ENCODE peak calls at places on chromosome 6, in nine cellular contexts. J is fibroblast of mammary gland; N is spleen; R is suprapubic skin; S is activated CD4-positive, alpha-beta T cell treated with anti-CD3 and anti-CD28 coated beads for 48 hours; C is ACHN; B is upper lobe of right lung; L is astrocyte of the spinal cord; Y is natural killer cell treated with Interleukin-12 subunit alpha and Interleukin-12 subunit beta and Interleukin-15 and Interleukin-18, amount 100 ng/mL, for 72 hours. M is an unnamed sample.

GRCh38 chr6:98179606-98180005 is 654.8 kb upstream of the POU3F2 start:
- DNase-seq in J (no peak), N (no peak), R (no peak), S (no peak), C (no peak), B (no peak), L (no peak), Y (no peak), M (no peak)

GRCh38 chr6:42341221-42341620 is 110.5 kb downstream of the TRERF1 start:
- DNase-seq in J (no peak), N (no peak), R (no peak), S (no peak), C (no peak), B (no peak), L (no peak), Y (no peak), M (no peak)

GRCh38 chr6:11785953-11786579 is 7.5 kb upstream of the ADTRP start:
- DNase-seq in J (no peak), N (no peak), R (no peak), S (peak; percentile 52), C (no peak), B (no peak), L (no peak), Y (no peak), M (no peak)

GRCh38 chr6:47076422-47077344 is 34.6 kb upstream of the ADGRF1 start:
- DNase-seq in J (no peak), N (no peak), R (no peak), S (no peak), C (no peak), B (no peak), L (peak; percentile 66), Y (no peak), M (no peak)

GRCh38 chr6:50849781-50850180 is 31.1 kb downstream of the TFAP2B start:
- DNase-seq in J (no peak), N (no peak), R (no peak), S (no peak), C (no peak), B (no peak), L (no peak), Y (no peak), M (no peak)

GRCh38 chr6:89596056-89596455 is 42.5 kb downstream of the LYRM2 start:
- DNase-seq in J (no peak), N (no peak), R (no peak), S (no peak), C (no peak), B (no peak), L (no peak), Y (no peak), M (no peak)

GRCh38 chr6:46338098-46338497 is 153.2 kb downstream of the RCAN2 start:
- DNase-seq in J (no peak), N (no peak), R (no peak), S (no peak), C (no peak), B (no peak), L (no peak), Y (no peak), M (no peak)

GRCh38 chr6:119749341-119749740 is 399.8 kb upstream of the MAN1A1 start:
- DNase-seq in J (peak; percentile 25), N (no peak), R (no peak), S (no peak), C (no peak), B (no peak), L (no peak), Y (no peak), M (no peak)

GRCh38 chr6:38701551-38701950 is 1.4 kb downstream of the GLO1 start:
- DNase-seq in J (no peak), N (no peak), R (no peak), S (no peak), C (no peak), B (no peak), L (no peak), Y (no peak), M (no peak)

GRCh38 chr6:12324096-12324495 is 33.9 kb downstream of the EDN1 start:
- DNase-seq in J (peak; percentile 35), N (no peak), R (no peak), S (no peak), C (peak; percentile 32), B (no peak), L (peak; percentile 83), Y (no peak), M (peak; percentile 69)

GRCh38 chr6:125310994-125311649 is 9.4 kb upstream of the HDDC2 start:
- DNase-seq in J (peak; percentile 70), N (no peak), R (no peak), S (no peak), C (peak; percentile 67), B (no peak), L (peak; percentile 73), Y (no peak), M (peak; percentile 56)

GRCh38 chr6:159984268-159984786 is 15.4 kb downstream of the IGF2R start:
- DNase-seq in J (peak; percentile 94), N (no peak), R (peak; percentile 60), S (no peak), C (no peak), B (no peak), L (peak; percentile 84), Y (no peak), M (peak; percentile 98)

GRCh38 chr6:20253021-20253420 is 40.8 kb upstream of the MBOAT1 start:
- DNase-seq in J (no peak), N (no peak), R (no peak), S (no peak), C (no peak), B (no peak), L (no peak), Y (no peak), M (no peak)

GRCh38 chr6:25602680-25602982 is 49.4 kb upstream of the SCGN start:
- DNase-seq in J (no peak), N (no peak), R (no peak), S (no peak), C (no peak), B (no peak), L (peak; percentile 4), Y (no peak), M (no peak)

GRCh38 chr6:112036088-112036637 is 17.7 kb upstream of the CCN6 start:
- DNase-seq in J (peak; percentile 44), N (no peak), R (no peak), S (peak; percentile 54), C (no peak), B (no peak), L (no peak), Y (no peak), M (no peak)

GRCh38 chr6:149628865-149629544 is 19.5 kb downstream of the KATNA1 start:
- DNase-seq in J (no peak), N (no peak), R (no peak), S (no peak), C (no peak), B (no peak), L (no peak), Y (no peak), M (no peak)

GRCh38 chr6:133923938-133924593 is 29.0 kb upstream of the TBPL1 start:
- DNase-seq in J (peak; percentile 81), N (no peak), R (no peak), S (peak; percentile 57), C (peak; percentile 65), B (no peak), L (peak; percentile 85), Y (peak; percentile 65), M (peak; percentile 84)

GRCh38 chr6:27847706-27848105 is 64.5 kb downstream of the OR2B2 start:
- DNase-seq in J (peak; percentile 73), N (no peak), R (no peak), S (no peak), C (no peak), B (no peak), L (no peak), Y (no peak), M (no peak)

GRCh38 chr6:87697581-87698552 is 4.2 kb downstream of the AKIRIN2 start:
- DNase-seq in J (peak; percentile 91), N (no peak), R (no peak), S (no peak), C (no peak), B (no peak), L (peak; percentile 90), Y (no peak), M (peak; percentile 67)

GRCh38 chr6:30158475-30159025 is 2.5 kb downstream of the TRIM10 start:
- DNase-seq in J (no peak), N (no peak), R (no peak), S (peak; percentile 52), C (no peak), B (no peak), L (no peak), Y (no peak), M (no peak)

GRCh38 chr6:21384211-21384610 is 209.3 kb upstream of the SOX4 start:
- DNase-seq in J (no peak), N (no peak), R (no peak), S (no peak), C (no peak), B (no peak), L (no peak), Y (no peak), M (no peak)

GRCh38 chr6:45132059-45132458 is 196.1 kb upstream of the RUNX2 start:
- DNase-seq in J (peak; percentile 38), N (no peak), R (no peak), S (no peak), C (no peak), B (no peak), L (peak; percentile 9), Y (no peak), M (no peak)

GRCh38 chr6:161227004-161227950 is 46.6 kb downstream of the AGPAT4 start:
- DNase-seq in J (peak; percentile 51), N (no peak), R (no peak), S (no peak), C (no peak), B (no peak), L (no peak), Y (no peak), M (no peak)

GRCh38 chr6:22766979-22767378 is 197.6 kb downstream of the HDGFL1 start:
- DNase-seq in J (no peak), N (no peak), R (no peak), S (no peak), C (peak; percentile 10), B (no peak), L (no peak), Y (no peak), M (peak; percentile 17)

GRCh38 chr6:7727150-7727950 is 1.5 kb downstream of the BMP6 start:
- DNase-seq in J (no peak), N (peak; percentile 77), R (no peak), S (peak; percentile 6), C (no peak), B (no peak), L (no peak), Y (no peak), M (no peak)

GRCh38 chr6:137903933-137904821 is 37.1 kb downstream of the TNFAIP3 start:
- DNase-seq in J (peak; percentile 58), N (no peak), R (no peak), S (peak; percentile 73), C (peak; percentile 72), B (no peak), L (no peak), Y (no peak), M (no peak)

GRCh38 chr6:57278570-57278969 is 38.9 kb upstream of the PRIM2 start:
- DNase-seq in J (no peak), N (no peak), R (no peak), S (no peak), C (no peak), B (no peak), L (no peak), Y (no peak), M (no peak)

GRCh38 chr6:117396228-117396627 is 29.5 kb downstream of the ROS1 start:
- DNase-seq in J (no peak), N (no peak), R (no peak), S (no peak), C (no peak), B (no peak), L (no peak), Y (no peak), M (no peak)

GRCh38 chr6:76992553-76992952 is 470.7 kb downstream of the HTR1B start:
- DNase-seq in J (no peak), N (no peak), R (no peak), S (no peak), C (no peak), B (no peak), L (no peak), Y (no peak), M (no peak)

GRCh38 chr6:13437597-13437996 is 49.8 kb downstream of the GFOD1 start:
- DNase-seq in J (no peak), N (no peak), R (no peak), S (no peak), C (no peak), B (no peak), L (no peak), Y (no peak), M (no peak)

GRCh38 chr6:13164316-13164715 is 164.0 kb downstream of the TBC1D7 start:
- DNase-seq in J (no peak), N (no peak), R (no peak), S (no peak), C (no peak), B (no peak), L (no peak), Y (no peak), M (no peak)

M was measured in brain microvascular endothelial cell.